ENCODE peak calls at places on chromosomes 5 and 9, in nine cellular contexts. X is astrocyte of the spinal cord; Z is heart left ventricle; F is progenitor cell of endocrine pancreas; H is foreskin keratinocyte; B is amniotic stem cell; V is stimulated activated naive CD4-positive, alpha-beta T cell; W is iris pigment epithelial cell; T is mesenteric fat pad. U is an unnamed sample.

GRCh38 chr9:129889461-129889935 is 54.2 kb downstream of the USP20 start:
- DNase-seq in X (no peak), Z (no peak), F (no peak), H (no peak), B (no peak), V (no peak), W (no peak), T (no peak), U (no peak)

GRCh38 chr9:31089822-31090221 is 1294.6 kb upstream of the ACO1 start:
- DNase-seq in X (peak; percentile 80), Z (no peak), F (no peak), H (peak; percentile 71), B (no peak), V (no peak), W (peak; percentile 21), T (no peak), U (no peak)

GRCh38 chr9:785997-786396 is 55.5 kb upstream of the DMRT1 start:
- DNase-seq in X (no peak), Z (no peak), F (no peak), H (no peak), B (no peak), V (no peak), W (no peak), T (no peak), U (no peak)

GRCh38 chr9:119533509-119533908 is 164.3 kb upstream of the BRINP1 start:
- DNase-seq in X (no peak), Z (no peak), F (no peak), H (no peak), B (no peak), V (no peak), W (no peak), T (no peak), U (no peak)

GRCh38 chr5:101103874-101104273 is 200.8 kb upstream of the ST8SIA4 start:
- DNase-seq in X (no peak), Z (no peak), F (no peak), H (no peak), B (no peak), V (no peak), W (peak; percentile 17), T (no peak), U (no peak)

GRCh38 chr5:19734706-19735240 is 253.2 kb downstream of the CDH18 start:
- DNase-seq in X (no peak), Z (no peak), F (no peak), H (peak; percentile 63), B (no peak), V (no peak), W (no peak), T (no peak), U (no peak)

GRCh38 chr5:172335721-172336120 is 52.2 kb upstream of the UBTD2 start:
- DNase-seq in X (no peak), Z (no peak), F (no peak), H (peak; percentile 11), B (no peak), V (no peak), W (no peak), T (no peak), U (no peak)

GRCh38 chr9:111961575-111961974 is 65.0 kb downstream of the UGCG start:
- DNase-seq in X (peak; percentile 98), Z (no peak), F (no peak), H (peak; percentile 27), B (no peak), V (no peak), W (peak; percentile 82), T (no peak), U (no peak)

GRCh38 chr5:36492998-36493655 is 113.3 kb upstream of the SLC1A3 start:
- DNase-seq in X (peak; percentile 80), Z (no peak), F (no peak), H (peak; percentile 71), B (no peak), V (no peak), W (peak; percentile 35), T (no peak), U (no peak)

GRCh38 chr5:97231025-97231636 is 48.1 kb upstream of the RIOK2 start:
- DNase-seq in X (peak; percentile 86), Z (no peak), F (no peak), H (peak; percentile 64), B (peak; percentile 86), V (no peak), W (peak; percentile 84), T (no peak), U (no peak)

GRCh38 chr9:99622679-99623078 is 199.0 kb upstream of the NR4A3 start:
- DNase-seq in X (no peak), Z (no peak), F (no peak), H (no peak), B (no peak), V (no peak), W (no peak), T (no peak), U (no peak)

GRCh38 chr5:155069961-155070360 is 56.4 kb downstream of the KIF4B start:
- DNase-seq in X (no peak), Z (no peak), F (no peak), H (no peak), B (no peak), V (no peak), W (no peak), T (no peak), U (no peak)

GRCh38 chr9:136547508-136548215 is 1.8 kb upstream of the NOTCH1 start:
- DNase-seq in X (no peak), Z (no peak), F (no peak), H (no peak), B (no peak), V (no peak), W (no peak), T (no peak), U (no peak)

GRCh38 chr5:174837919-174838902 is 113.8 kb downstream of the MSX2 start:
- DNase-seq in X (peak; percentile 23), Z (no peak), F (no peak), H (peak; percentile 95), B (no peak), V (no peak), W (no peak), T (no peak), U (no peak)

GRCh38 chr5:78644129-78644528 is 4.4 kb downstream of the LHFPL2 start:
- DNase-seq in X (no peak), Z (no peak), F (no peak), H (no peak), B (no peak), V (no peak), W (no peak), T (no peak), U (no peak)

GRCh38 chr5:170176916-170177315 is 55.9 kb upstream of the C5orf58 start:
- DNase-seq in X (no peak), Z (no peak), F (peak; percentile 11), H (no peak), B (no peak), V (no peak), W (no peak), T (no peak), U (no peak)

GRCh38 chr9:136080716-136081112 is 14.4 kb downstream of the NACC2 start:
- DNase-seq in X (no peak), Z (no peak), F (no peak), H (no peak), B (no peak), V (no peak), W (no peak), T (no peak), U (no peak)

GRCh38 chr9:92706218-92706940 is 36.4 kb upstream of the IPPK start:
- DNase-seq in X (no peak), Z (no peak), F (no peak), H (peak; percentile 86), B (no peak), V (no peak), W (peak; percentile 29), T (peak; percentile 65), U (no peak)

GRCh38 chr5:108753877-108754276 is 6.2 kb downstream of the FER start:
- DNase-seq in X (peak; percentile 55), Z (no peak), F (no peak), H (peak; percentile 88), B (no peak), V (no peak), W (peak; percentile 74), T (no peak), U (no peak)

GRCh38 chr9:93613791-93614190 is 37.4 kb downstream of the PHF2 start:
- DNase-seq in X (no peak), Z (no peak), F (no peak), H (no peak), B (no peak), V (no peak), W (no peak), T (peak; percentile 69), U (no peak)

GRCh38 chr5:57416246-57416996 is 66.2 kb downstream of the ACTBL2 start:
- DNase-seq in X (peak; percentile 64), Z (no peak), F (no peak), H (no peak), B (no peak), V (no peak), W (no peak), T (no peak), U (no peak)

GRCh38 chr5:72246954-72247442 is 73.0 kb downstream of the MRPS27 start:
- DNase-seq in X (peak; percentile 67), Z (no peak), F (no peak), H (no peak), B (no peak), V (no peak), W (peak; percentile 76), T (no peak), U (no peak)

GRCh38 chr5:138000102-138000723 is 32.7 kb downstream of the FAM13B start:
- DNase-seq in X (peak; percentile 28), Z (no peak), F (no peak), H (peak; percentile 42), B (no peak), V (no peak), W (peak; percentile 63), T (no peak), U (no peak)

GRCh38 chr5:1507457-1507856 is 16.3 kb downstream of the LPCAT1 start:
- DNase-seq in X (no peak), Z (no peak), F (no peak), H (no peak), B (no peak), V (no peak), W (no peak), T (no peak), U (no peak)

U was measured in effector CD8-positive, alpha-beta T cell.